ENCODE peak calls at places on chromosomes 16 and 17, in nine cellular contexts. One of them, this sample, is unnamed.

GRCh38 chr17:30248786-30249185 is 13.3 kb upstream of the SLC6A4 start:
- DNase-seq in skeletal muscle cell: no peak
- DNase-seq in body of pancreas: no peak
- DNase-seq in CD8-positive, alpha-beta memory T cell: no peak
- DNase-seq in effector memory CD4-positive, alpha-beta T cell: no peak
- DNase-seq in CD8-positive, alpha-beta T cell: no peak
- DNase-seq in small intestine: no peak
- DNase-seq in left lung: no peak
- DNase-seq in hepatocyte: no peak
- DNase-seq in this sample: no peak

GRCh38 chr16:47731252-47731651 is 270.1 kb downstream of the PHKB start:
- DNase-seq in left lung: no peak
- DNase-seq in CD8-positive, alpha-beta memory T cell: no peak
- DNase-seq in small intestine: no peak
- DNase-seq in skeletal muscle cell: peak; percentile 85
- DNase-seq in effector memory CD4-positive, alpha-beta T cell: no peak
- DNase-seq in hepatocyte: no peak
- DNase-seq in body of pancreas: no peak
- DNase-seq in CD8-positive, alpha-beta T cell: no peak
- DNase-seq in this sample: no peak

GRCh38 chr16:66874079-66874775 is 6.1 kb upstream of the PDP2 start:
- DNase-seq in CD8-positive, alpha-beta T cell: no peak
- DNase-seq in small intestine: no peak
- DNase-seq in skeletal muscle cell: no peak
- DNase-seq in effector memory CD4-positive, alpha-beta T cell: no peak
- DNase-seq in CD8-positive, alpha-beta memory T cell: no peak
- DNase-seq in left lung: no peak
- DNase-seq in body of pancreas: no peak
- DNase-seq in hepatocyte: no peak
- DNase-seq in this sample: no peak

GRCh38 chr17:30584810-30585209 is 107.6 kb downstream of the GOSR1 start:
- DNase-seq in hepatocyte: no peak
- DNase-seq in CD8-positive, alpha-beta T cell: no peak
- DNase-seq in small intestine: no peak
- DNase-seq in body of pancreas: no peak
- DNase-seq in CD8-positive, alpha-beta memory T cell: no peak
- DNase-seq in effector memory CD4-positive, alpha-beta T cell: no peak
- DNase-seq in left lung: no peak
- DNase-seq in skeletal muscle cell: no peak
- DNase-seq in this sample: no peak

GRCh38 chr16:1771072-1771863 is at the start of gene NME3:
- DNase-seq in hepatocyte: peak; percentile 82
- DNase-seq in body of pancreas: peak; percentile 77
- DNase-seq in CD8-positive, alpha-beta memory T cell: peak; percentile 79
- DNase-seq in small intestine: peak; percentile 63
- DNase-seq in left lung: peak; percentile 78
- DNase-seq in skeletal muscle cell: no peak
- DNase-seq in CD8-positive, alpha-beta T cell: peak; percentile 68
- DNase-seq in effector memory CD4-positive, alpha-beta T cell: peak; percentile 61
- DNase-seq in this sample: no peak

GRCh38 chr17:77141846-77142449 is 1.2 kb downstream of the SEC14L1 start:
- DNase-seq in left lung: no peak
- DNase-seq in small intestine: no peak
- DNase-seq in effector memory CD4-positive, alpha-beta T cell: no peak
- DNase-seq in CD8-positive, alpha-beta memory T cell: no peak
- DNase-seq in hepatocyte: no peak
- DNase-seq in skeletal muscle cell: no peak
- DNase-seq in CD8-positive, alpha-beta T cell: no peak
- DNase-seq in body of pancreas: no peak
- DNase-seq in this sample: no peak

GRCh38 chr17:28871056-28871579 is 16.3 kb downstream of the ERAL1 start:
- DNase-seq in hepatocyte: no peak
- DNase-seq in body of pancreas: no peak
- DNase-seq in skeletal muscle cell: no peak
- DNase-seq in effector memory CD4-positive, alpha-beta T cell: no peak
- DNase-seq in CD8-positive, alpha-beta memory T cell: peak; percentile 50
- DNase-seq in small intestine: peak; percentile 30
- DNase-seq in CD8-positive, alpha-beta T cell: peak; percentile 21
- DNase-seq in left lung: no peak
- DNase-seq in this sample: peak; percentile 68

GRCh38 chr16:15493416-15494181 is 59.2 kb downstream of the BMERB1 start:
- DNase-seq in left lung: no peak
- DNase-seq in hepatocyte: no peak
- DNase-seq in body of pancreas: no peak
- DNase-seq in CD8-positive, alpha-beta T cell: no peak
- DNase-seq in CD8-positive, alpha-beta memory T cell: no peak
- DNase-seq in effector memory CD4-positive, alpha-beta T cell: no peak
- DNase-seq in skeletal muscle cell: peak; percentile 36
- DNase-seq in small intestine: no peak
- DNase-seq in this sample: no peak

GRCh38 chr17:29042679-29043538 is at the start of gene PIPOX:
- DNase-seq in CD8-positive, alpha-beta T cell: no peak
- DNase-seq in left lung: peak; percentile 49
- DNase-seq in hepatocyte: peak; percentile 63
- DNase-seq in CD8-positive, alpha-beta memory T cell: no peak
- DNase-seq in effector memory CD4-positive, alpha-beta T cell: no peak
- DNase-seq in skeletal muscle cell: no peak
- DNase-seq in small intestine: peak; percentile 63
- DNase-seq in body of pancreas: peak; percentile 22
- DNase-seq in this sample: peak; percentile 6

GRCh38 chr17:29176500-29177351 is 3.5 kb downstream of the MYO18A start:
- DNase-seq in body of pancreas: peak; percentile 91
- DNase-seq in skeletal muscle cell: no peak
- DNase-seq in hepatocyte: peak; percentile 91
- DNase-seq in CD8-positive, alpha-beta memory T cell: peak; percentile 70
- DNase-seq in small intestine: peak; percentile 89
- DNase-seq in effector memory CD4-positive, alpha-beta T cell: peak; percentile 39
- DNase-seq in left lung: peak; percentile 73
- DNase-seq in CD8-positive, alpha-beta T cell: peak; percentile 40
- DNase-seq in this sample: peak; percentile 66

GRCh38 chr17:69060835-69061234 is at the start of gene ABCA9:
- DNase-seq in body of pancreas: no peak
- DNase-seq in CD8-positive, alpha-beta memory T cell: no peak
- DNase-seq in hepatocyte: no peak
- DNase-seq in left lung: no peak
- DNase-seq in CD8-positive, alpha-beta T cell: no peak
- DNase-seq in effector memory CD4-positive, alpha-beta T cell: no peak
- DNase-seq in small intestine: no peak
- DNase-seq in skeletal muscle cell: peak; percentile 76
- DNase-seq in this sample: no peak
- H3K4me3 ChIP-seq in body of pancreas: no peak within 1 kb of the TSS
- H3K4me3 ChIP-seq in CD8-positive, alpha-beta memory T cell: no peak within 1 kb of the TSS
- H3K4me3 ChIP-seq in hepatocyte: no peak within 1 kb of the TSS
- H3K4me3 ChIP-seq in left lung: no peak within 1 kb of the TSS
- H3K4me3 ChIP-seq in CD8-positive, alpha-beta T cell: no peak within 1 kb of the TSS
- H3K4me3 ChIP-seq in effector memory CD4-positive, alpha-beta T cell: no peak within 1 kb of the TSS
- H3K4me3 ChIP-seq in small intestine: no peak within 1 kb of the TSS
- H3K4me3 ChIP-seq in skeletal muscle cell: no peak within 1 kb of the TSS
- H3K4me3 ChIP-seq in this sample: no peak within 1 kb of the TSS

GRCh38 chr17:1909985-1910384 is 80.2 kb downstream of the RPA1 start:
- DNase-seq in skeletal muscle cell: no peak
- DNase-seq in body of pancreas: no peak
- DNase-seq in effector memory CD4-positive, alpha-beta T cell: no peak
- DNase-seq in CD8-positive, alpha-beta memory T cell: no peak
- DNase-seq in hepatocyte: no peak
- DNase-seq in left lung: no peak
- DNase-seq in small intestine: no peak
- DNase-seq in CD8-positive, alpha-beta T cell: no peak
- DNase-seq in this sample: no peak

GRCh38 chr17:1908699-1909309 is 79.0 kb downstream of the RPA1 start:
- DNase-seq in CD8-positive, alpha-beta T cell: no peak
- DNase-seq in effector memory CD4-positive, alpha-beta T cell: no peak
- DNase-seq in skeletal muscle cell: peak; percentile 31
- DNase-seq in hepatocyte: peak; percentile 83
- DNase-seq in CD8-positive, alpha-beta memory T cell: no peak
- DNase-seq in left lung: peak; percentile 36
- DNase-seq in body of pancreas: peak; percentile 76
- DNase-seq in small intestine: peak; percentile 72
- DNase-seq in this sample: peak; percentile 68

GRCh38 chr17:1907216-1907631 is 77.4 kb downstream of the RPA1 start:
- DNase-seq in CD8-positive, alpha-beta T cell: no peak
- DNase-seq in body of pancreas: no peak
- DNase-seq in left lung: no peak
- DNase-seq in skeletal muscle cell: no peak
- DNase-seq in small intestine: peak; percentile 21
- DNase-seq in CD8-positive, alpha-beta memory T cell: no peak
- DNase-seq in effector memory CD4-positive, alpha-beta T cell: no peak
- DNase-seq in hepatocyte: no peak
- DNase-seq in this sample: no peak

GRCh38 chr17:1906622-1907021 is 76.8 kb downstream of the RPA1 start:
- DNase-seq in hepatocyte: peak; percentile 46
- DNase-seq in body of pancreas: no peak
- DNase-seq in left lung: no peak
- DNase-seq in CD8-positive, alpha-beta memory T cell: no peak
- DNase-seq in effector memory CD4-positive, alpha-beta T cell: no peak
- DNase-seq in CD8-positive, alpha-beta T cell: no peak
- DNase-seq in small intestine: peak; percentile 38
- DNase-seq in skeletal muscle cell: no peak
- DNase-seq in this sample: no peak

GRCh38 chr17:1907818-1908698 is 78.3 kb downstream of the RPA1 start:
- DNase-seq in skeletal muscle cell: no peak
- DNase-seq in small intestine: no peak
- DNase-seq in hepatocyte: peak; percentile 54
- DNase-seq in left lung: no peak
- DNase-seq in effector memory CD4-positive, alpha-beta T cell: no peak
- DNase-seq in body of pancreas: no peak
- DNase-seq in CD8-positive, alpha-beta T cell: peak; percentile 1
- DNase-seq in CD8-positive, alpha-beta memory T cell: no peak
- DNase-seq in this sample: no peak
- H3K4me3 ChIP-seq in skeletal muscle cell: peak overlapping the region; percentile 30
- H3K4me3 ChIP-seq in small intestine: no peak overlapping the region
- H3K4me3 ChIP-seq in hepatocyte: peak overlapping the region; percentile 19
- H3K4me3 ChIP-seq in left lung: no peak overlapping the region
- H3K4me3 ChIP-seq in effector memory CD4-positive, alpha-beta T cell: peak overlapping the region; percentile 48
- H3K4me3 ChIP-seq in body of pancreas: no peak overlapping the region
- H3K4me3 ChIP-seq in CD8-positive, alpha-beta T cell: peak overlapping the region; percentile 43
- H3K4me3 ChIP-seq in CD8-positive, alpha-beta memory T cell: peak overlapping the region; percentile 24
- H3K4me3 ChIP-seq in this sample: no peak overlapping the region

GRCh38 chr17:34979650-34980352 is 511 bp upstream of the LIG3 start:
- DNase-seq in left lung: no peak
- DNase-seq in CD8-positive, alpha-beta memory T cell: no peak
- DNase-seq in CD8-positive, alpha-beta T cell: no peak
- DNase-seq in effector memory CD4-positive, alpha-beta T cell: no peak
- DNase-seq in body of pancreas: no peak
- DNase-seq in skeletal muscle cell: no peak
- DNase-seq in hepatocyte: no peak
- DNase-seq in small intestine: no peak
- DNase-seq in this sample: no peak

GRCh38 chr17:34980681-34981537 is 597 bp downstream of the LIG3 start:
- DNase-seq in small intestine: peak; percentile 74
- DNase-seq in left lung: peak; percentile 76
- DNase-seq in hepatocyte: peak; percentile 87
- DNase-seq in skeletal muscle cell: peak; percentile 61
- DNase-seq in CD8-positive, alpha-beta memory T cell: peak; percentile 82
- DNase-seq in effector memory CD4-positive, alpha-beta T cell: peak; percentile 37
- DNase-seq in CD8-positive, alpha-beta T cell: peak; percentile 69
- DNase-seq in body of pancreas: peak; percentile 72
- DNase-seq in this sample: no peak

GRCh38 chr17:34980353-34980680 is at the start of gene LIG3:
- DNase-seq in body of pancreas: peak; percentile 95
- DNase-seq in left lung: peak; percentile 95
- DNase-seq in effector memory CD4-positive, alpha-beta T cell: peak; percentile 88
- DNase-seq in CD8-positive, alpha-beta T cell: peak; percentile 91
- DNase-seq in hepatocyte: peak; percentile 97
- DNase-seq in CD8-positive, alpha-beta memory T cell: peak; percentile 95
- DNase-seq in skeletal muscle cell: peak; percentile 80
- DNase-seq in small intestine: peak; percentile 93
- DNase-seq in this sample: peak; percentile 92

GRCh38 chr17:34981538-34982241 is 1.4 kb downstream of the LIG3 start:
- DNase-seq in small intestine: peak; percentile 54
- DNase-seq in skeletal muscle cell: no peak
- DNase-seq in CD8-positive, alpha-beta memory T cell: no peak
- DNase-seq in hepatocyte: peak; percentile 43
- DNase-seq in left lung: no peak
- DNase-seq in body of pancreas: no peak
- DNase-seq in CD8-positive, alpha-beta T cell: no peak
- DNase-seq in effector memory CD4-positive, alpha-beta T cell: no peak
- DNase-seq in this sample: no peak

DNA sequence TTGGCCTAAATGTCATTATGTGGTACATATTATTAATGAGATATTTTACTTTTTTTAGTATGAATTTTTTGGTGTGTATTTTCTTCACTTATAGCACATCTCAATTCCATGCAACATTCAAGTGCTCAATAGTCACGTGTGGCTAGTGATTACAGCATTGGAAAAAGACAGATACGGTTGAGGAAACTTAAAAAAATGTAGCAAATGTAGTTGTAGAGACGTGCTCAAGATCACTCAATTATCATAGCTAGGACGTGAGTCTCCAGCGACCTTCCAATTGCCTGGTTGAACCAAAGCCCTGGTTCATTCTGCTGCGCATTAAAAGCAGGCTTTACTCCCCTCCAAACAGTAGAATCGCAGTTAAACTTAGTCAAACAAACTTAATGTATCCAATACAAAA is 1.2 kb upstream of the LIG3 start:
- DNase-seq in skeletal muscle cell: no peak
- DNase-seq in body of pancreas: no peak
- DNase-seq in effector memory CD4-positive, alpha-beta T cell: no peak
- DNase-seq in hepatocyte: no peak
- DNase-seq in CD8-positive, alpha-beta memory T cell: no peak
- DNase-seq in left lung: no peak
- DNase-seq in CD8-positive, alpha-beta T cell: no peak
- DNase-seq in small intestine: no peak
- DNase-seq in this sample: no peak
- H3K4me3 ChIP-seq in skeletal muscle cell: no peak overlapping the region
- H3K4me3 ChIP-seq in body of pancreas: no peak overlapping the region
- H3K4me3 ChIP-seq in effector memory CD4-positive, alpha-beta T cell: no peak overlapping the region
- H3K4me3 ChIP-seq in hepatocyte: no peak overlapping the region
- H3K4me3 ChIP-seq in CD8-positive, alpha-beta memory T cell: no peak overlapping the region
- H3K4me3 ChIP-seq in left lung: no peak overlapping the region
- H3K4me3 ChIP-seq in CD8-positive, alpha-beta T cell: no peak overlapping the region
- H3K4me3 ChIP-seq in small intestine: no peak overlapping the region
- H3K4me3 ChIP-seq in this sample: no peak overlapping the region

GRCh38 chr16:87604572-87605135 is 2.3 kb downstream of the JPH3 start:
- DNase-seq in effector memory CD4-positive, alpha-beta T cell: no peak
- DNase-seq in skeletal muscle cell: no peak
- DNase-seq in CD8-positive, alpha-beta T cell: no peak
- DNase-seq in body of pancreas: no peak
- DNase-seq in small intestine: no peak
- DNase-seq in hepatocyte: no peak
- DNase-seq in left lung: no peak
- DNase-seq in CD8-positive, alpha-beta memory T cell: no peak
- DNase-seq in this sample: no peak
- H3K4me3 ChIP-seq in effector memory CD4-positive, alpha-beta T cell: no peak overlapping the region
- H3K4me3 ChIP-seq in skeletal muscle cell: no peak overlapping the region
- H3K4me3 ChIP-seq in CD8-positive, alpha-beta T cell: no peak overlapping the region
- H3K4me3 ChIP-seq in body of pancreas: no peak overlapping the region
- H3K4me3 ChIP-seq in small intestine: no peak overlapping the region
- H3K4me3 ChIP-seq in hepatocyte: no peak overlapping the region
- H3K4me3 ChIP-seq in left lung: no peak overlapping the region
- H3K4me3 ChIP-seq in CD8-positive, alpha-beta memory T cell: no peak overlapping the region
- H3K4me3 ChIP-seq in this sample: no peak overlapping the region

DNA sequence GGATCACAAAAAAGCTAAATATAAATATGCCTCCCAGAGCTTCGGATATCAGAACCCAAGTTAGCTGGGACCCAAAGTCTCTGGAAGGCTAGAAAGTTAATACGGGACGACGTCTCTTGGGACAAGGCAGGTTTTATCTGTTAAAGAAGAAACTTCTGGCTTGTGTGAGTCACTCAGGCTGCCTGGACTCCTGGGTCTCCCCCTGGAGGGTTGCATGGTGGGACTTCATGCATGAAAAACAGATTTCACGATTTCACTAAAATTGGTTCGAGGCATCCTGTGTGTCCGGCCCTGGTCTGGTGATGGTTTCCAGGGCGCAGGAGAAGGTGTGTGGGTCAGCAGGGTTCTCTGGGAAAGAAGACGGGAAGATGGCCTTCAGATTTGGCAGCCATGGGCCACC is 47.0 kb downstream of the COX4I1 start:
- DNase-seq in effector memory CD4-positive, alpha-beta T cell: no peak
- DNase-seq in small intestine: no peak
- DNase-seq in body of pancreas: no peak
- DNase-seq in hepatocyte: no peak
- DNase-seq in skeletal muscle cell: no peak
- DNase-seq in left lung: no peak
- DNase-seq in CD8-positive, alpha-beta memory T cell: no peak
- DNase-seq in CD8-positive, alpha-beta T cell: no peak
- DNase-seq in this sample: no peak
- H3K4me3 ChIP-seq in effector memory CD4-positive, alpha-beta T cell: no peak overlapping the region
- H3K4me3 ChIP-seq in small intestine: no peak overlapping the region
- H3K4me3 ChIP-seq in body of pancreas: no peak overlapping the region
- H3K4me3 ChIP-seq in hepatocyte: no peak overlapping the region
- H3K4me3 ChIP-seq in skeletal muscle cell: no peak overlapping the region
- H3K4me3 ChIP-seq in left lung: no peak overlapping the region
- H3K4me3 ChIP-seq in CD8-positive, alpha-beta memory T cell: no peak overlapping the region
- H3K4me3 ChIP-seq in CD8-positive, alpha-beta T cell: no peak overlapping the region
- H3K4me3 ChIP-seq in this sample: no peak overlapping the region

This sample was measured in Jurkat, Clone E6-1.